ENCODE peak calls at places on chromosome 2, in ten cellular contexts. R is DND-41, C is fibroblast of lung, I is GM23338, N is mammary epithelial cell, P is neural progenitor cell, A is PC-9, K is K562, Z is hepatocyte, S is endothelial cell of umbilical vein. D is an unnamed sample.

GRCh38 chr2:204265701-204266310 is 279.5 kb upstream of the PARD3B start:
- DNase-seq in R (no peak), C (no peak), I (no peak), N (no peak), P (no peak), A (no peak), K (no peak), Z (no peak), S (no peak), D (no peak)

GRCh38 chr2:168584934-168585333 is 128.9 kb downstream of the CERS6 start:
- DNase-seq in R (no peak), C (no peak), I (no peak), N (no peak), P (no peak), A (no peak), K (no peak), Z (no peak), S (no peak), D (no peak)

GRCh38 chr2:114754907-114755563 is 312.6 kb downstream of the DPP10 start:
- DNase-seq in R (no peak), C (no peak), I (no peak), N (no peak), P (no peak), A (peak; percentile 46), K (no peak), Z (no peak), S (no peak), D (no peak)

GRCh38 chr2:10658914-10659257 is 30.9 kb downstream of the NOL10 start:
- DNase-seq in R (no peak), C (no peak), I (no peak), N (no peak), P (no peak), A (no peak), K (no peak), Z (no peak), S (no peak), D (no peak)

GRCh38 chr2:217242947-217243346 is 383.1 kb upstream of the TNP1 start:
- DNase-seq in R (no peak), C (no peak), I (no peak), N (no peak), P (no peak), A (no peak), K (no peak), Z (no peak), S (no peak), D (no peak)

GRCh38 chr2:23692263-23692662 is 234.7 kb downstream of the ATAD2B start:
- DNase-seq in R (no peak), C (no peak), I (no peak), N (no peak), P (no peak), A (no peak), K (no peak), Z (no peak), S (no peak), D (no peak)

GRCh38 chr2:191369034-191369433 is 123.8 kb downstream of the MYO1B start:
- DNase-seq in R (no peak), C (no peak), I (no peak), N (no peak), P (no peak), A (no peak), K (no peak), Z (no peak), S (peak; percentile 13), D (no peak)

GRCh38 chr2:173050684-173051083 is 25.0 kb upstream of the MAP3K20 start:
- DNase-seq in R (no peak), C (no peak), I (no peak), N (no peak), P (no peak), A (no peak), K (no peak), Z (no peak), S (no peak), D (no peak)

GRCh38 chr2:174561283-174562275 is 36.0 kb downstream of the WIPF1 start:
- DNase-seq in R (no peak), C (peak; percentile 86), I (no peak), N (no peak), P (peak; percentile 44), A (no peak), K (no peak), Z (peak; percentile 47), S (peak; percentile 55), D (no peak)

GRCh38 chr2:152506843-152507242 is 171.9 kb downstream of the FMNL2 start:
- DNase-seq in R (no peak), C (no peak), I (no peak), N (peak; percentile 92), P (no peak), A (peak; percentile 84), K (no peak), Z (no peak), S (peak; percentile 81), D (peak; percentile 15)

GRCh38 chr2:145842002-145842401 is 1322.1 kb upstream of the ZEB2 start:
- DNase-seq in R (no peak), C (no peak), I (no peak), N (peak; percentile 16), P (no peak), A (no peak), K (no peak), Z (no peak), S (no peak), D (no peak)

GRCh38 chr2:19356545-19357382 is 1.7 kb downstream of the OSR1 start:
- DNase-seq in R (no peak), C (peak; percentile 36), I (peak; percentile 56), N (peak; percentile 19), P (peak; percentile 67), A (no peak), K (no peak), Z (no peak), S (peak; percentile 17), D (no peak)

GRCh38 chr2:210477496-210477895 is 937 bp upstream of the LANCL1 start:
- DNase-seq in R (peak; percentile 55), C (peak; percentile 72), I (peak; percentile 71), N (peak; percentile 70), P (peak; percentile 53), A (no peak), K (peak; percentile 60), Z (peak; percentile 8), S (no peak), D (no peak)

GRCh38 chr2:237475704-237476107 is 11.3 kb upstream of the MLPH start:
- DNase-seq in R (peak; percentile 28), C (no peak), I (no peak), N (peak; percentile 74), P (no peak), A (peak; percentile 81), K (no peak), Z (peak; percentile 49), S (peak; percentile 11), D (no peak)

GRCh38 chr2:240783819-240784621 is 36.0 kb downstream of the KIF1A start:
- DNase-seq in R (no peak), C (no peak), I (no peak), N (no peak), P (no peak), A (no peak), K (no peak), Z (no peak), S (no peak), D (no peak)

GRCh38 chr2:75432761-75433361 is 127.9 kb downstream of the EVA1A start:
- DNase-seq in R (peak; percentile 74), C (no peak), I (peak; percentile 21), N (no peak), P (peak; percentile 75), A (no peak), K (no peak), Z (no peak), S (no peak), D (no peak)

GRCh38 chr2:16581241-16581640 is 84.4 kb downstream of the CYRIA start:
- DNase-seq in R (no peak), C (no peak), I (no peak), N (no peak), P (no peak), A (no peak), K (no peak), Z (no peak), S (no peak), D (no peak)

GRCh38 chr2:234495801-234496441 is 960 bp downstream of the ARL4C start:
- DNase-seq in R (peak; percentile 56), C (peak; percentile 42), I (peak; percentile 33), N (no peak), P (peak; percentile 55), A (peak; percentile 37), K (no peak), Z (peak; percentile 35), S (peak; percentile 54), D (no peak)

GRCh38 chr2:189444322-189444721 is 3.0 kb downstream of the WDR75 start:
- DNase-seq in R (no peak), C (peak; percentile 50), I (no peak), N (peak; percentile 16), P (no peak), A (no peak), K (no peak), Z (no peak), S (no peak), D (no peak)

GRCh38 chr2:68753318-68753717 is 18.7 kb downstream of the ARHGAP25 start:
- DNase-seq in R (no peak), C (no peak), I (no peak), N (no peak), P (no peak), A (no peak), K (no peak), Z (no peak), S (no peak), D (no peak)
- H3K27ac ChIP-seq in R (peak overlapping the region; percentile 90), C (no peak overlapping the region), I (no peak overlapping the region), N (no peak overlapping the region), P (no peak overlapping the region), A (no peak overlapping the region), K (no peak overlapping the region), Z (no peak overlapping the region), S (no peak overlapping the region), D (no peak overlapping the region)

GRCh38 chr2:219829968-219830738 is 202.7 kb downstream of the SLC4A3 start:
- DNase-seq in R (no peak), C (no peak), I (no peak), N (no peak), P (no peak), A (no peak), K (no peak), Z (no peak), S (no peak), D (no peak)
- TF ChIP-seq EZH2 in R (no peak), C (no peak), I (no peak), N (no peak), P (no peak), A (no peak), K (no peak), Z (no peak), S (no peak), D (no peak)

DNA sequence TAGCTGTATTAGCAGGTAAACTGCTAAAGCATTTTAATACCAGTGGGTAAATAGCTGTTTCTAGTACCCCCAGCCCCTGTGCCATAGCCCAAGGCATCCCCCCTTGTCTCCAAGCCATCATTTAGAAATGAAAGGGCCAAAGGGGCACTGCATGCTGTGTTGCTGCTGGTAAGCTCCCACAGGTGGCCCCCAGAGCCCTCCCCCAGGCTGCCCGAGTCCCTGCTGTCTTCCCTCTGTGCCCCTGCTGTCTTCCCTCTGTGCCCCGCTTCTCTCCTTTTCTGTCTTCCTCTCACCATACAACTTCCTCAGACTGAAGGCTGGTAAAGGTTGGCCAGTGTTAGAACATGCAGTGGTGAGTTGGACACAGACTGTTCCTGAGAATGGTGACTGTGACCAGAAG is 42.1 kb downstream of the ZAP70 start:
- DNase-seq in R (no peak), C (no peak), I (no peak), N (no peak), P (no peak), A (no peak), K (no peak), Z (no peak), S (no peak), D (no peak)
- H3K27ac ChIP-seq in R (no peak overlapping the region), C (no peak overlapping the region), I (no peak overlapping the region), N (peak overlapping the region; percentile 48), P (no peak overlapping the region), A (no peak overlapping the region), K (no peak overlapping the region), Z (no peak overlapping the region), S (no peak overlapping the region), D (peak overlapping the region; percentile 72)

GRCh38 chr2:1915196-1915595 is 170.9 kb upstream of the PXDN start:
- DNase-seq in R (no peak), C (no peak), I (no peak), N (no peak), P (no peak), A (no peak), K (no peak), Z (no peak), S (no peak), D (no peak)
- TF ChIP-seq EZH2 in R (no peak), C (no peak), I (no peak), N (no peak), P (no peak), A (no peak), K (no peak), Z (no peak), S (no peak), D (no peak)